ENCODE peak calls at places on chromosome 15, in eight cellular contexts. R, Y, M, T, N, D, Q and U are unnamed samples.

GRCh38 chr15:74432271-74432967 is 1.3 kb downstream of the SEMA7A start:
- DNase-seq in R (no peak), Q (no peak), T (no peak), D (no peak), M (no peak), N (peak; percentile 31), Y (no peak), U (no peak)

GRCh38 chr15:48644827-48645557 is 517 bp downstream of the FBN1 start:
- DNase-seq in R (peak; percentile 25), Q (no peak), N (peak; percentile 43), T (peak; percentile 49), Y (peak; percentile 90), D (no peak), M (peak; percentile 73), U (peak; percentile 67)

GRCh38 chr15:88791637-88792036 is 11.6 kb upstream of the ACAN start:
- DNase-seq in Y (no peak), D (no peak), T (no peak), M (no peak), Q (no peak), R (no peak), N (peak; percentile 56), U (peak; percentile 38)

GRCh38 chr15:36778516-36778915 is 199.1 kb downstream of the CDIN1 start:
- DNase-seq in M (no peak), R (no peak), Y (no peak), Q (no peak), D (no peak), T (peak; percentile 74), N (no peak), U (peak; percentile 54)

GRCh38 chr15:48052871-48053383 is 67.9 kb upstream of the SLC24A5 start:
- DNase-seq in Q (no peak), R (no peak), M (no peak), T (peak; percentile 19), D (no peak), Y (no peak), N (peak; percentile 44), U (peak; percentile 29)

GRCh38 chr15:27482344-27482743 is 511.4 kb downstream of the GABRG3 start:
- DNase-seq in M (no peak), N (no peak), R (no peak), Q (no peak), Y (no peak), D (no peak), T (no peak), U (no peak)

GRCh38 chr15:27844018-27844666 is 255.0 kb downstream of the OCA2 start:
- DNase-seq in Q (no peak), D (no peak), T (peak; percentile 69), N (peak; percentile 43), Y (no peak), M (no peak), R (no peak), U (peak; percentile 66)

GRCh38 chr15:69593981-69594966 is 141.7 kb downstream of the RPLP1 start:
- DNase-seq in N (peak; percentile 92), R (peak; percentile 93), D (no peak), M (no peak), Y (peak; percentile 88), Q (peak; percentile 98), T (peak; percentile 70), U (peak; percentile 87)

GRCh38 chr15:101828774-101829173 is 16.8 kb downstream of the OR4F15 start:
- DNase-seq in R (no peak), M (no peak), Y (no peak), T (no peak), Q (no peak), D (no peak), N (no peak), U (no peak)

GRCh38 chr15:65077981-65078352 is 1.4 kb downstream of the KBTBD13 start:
- DNase-seq in T (peak; percentile 65), D (peak; percentile 23), N (no peak), Y (peak; percentile 90), R (peak; percentile 66), M (peak; percentile 94), Q (no peak), U (no peak)

GRCh38 chr15:82950746-82951370 is 1.7 kb downstream of the HOMER2 start:
- DNase-seq in D (no peak), T (no peak), N (no peak), Y (no peak), R (no peak), M (no peak), Q (peak; percentile 11), U (no peak)

GRCh38 chr15:31235298-31236183 is 91.1 kb upstream of the KLF13 start:
- DNase-seq in T (peak; percentile 52), D (no peak), N (no peak), Y (no peak), Q (no peak), M (no peak), R (peak; percentile 49), U (peak; percentile 26)

GRCh38 chr15:31293655-31294054 is 33.0 kb upstream of the KLF13 start:
- DNase-seq in Q (peak; percentile 86), N (no peak), D (no peak), Y (no peak), R (no peak), T (no peak), M (no peak), U (no peak)

GRCh38 chr15:44298878-44299277 is 10.4 kb downstream of the GOLM2 start:
- DNase-seq in M (peak; percentile 75), Q (peak; percentile 10), Y (no peak), D (no peak), T (peak; percentile 3), R (no peak), N (peak; percentile 17), U (peak; percentile 47)

GRCh38 chr15:31080618-31081017 is 20.9 kb downstream of the TRPM1 start:
- DNase-seq in R (peak; percentile 39), M (peak; percentile 96), Y (peak; percentile 75), T (no peak), N (peak; percentile 68), D (peak; percentile 4), Q (no peak), U (no peak)

GRCh38 chr15:77599899-77600298 is 32.8 kb downstream of the LINGO1 start:
- DNase-seq in T (peak; percentile 18), R (peak; percentile 66), D (no peak), M (peak; percentile 75), N (peak; percentile 35), Q (peak; percentile 20), Y (no peak), U (peak; percentile 48)

GRCh38 chr15:41556657-41557056 is 2.4 kb upstream of the TYRO3 start:
- DNase-seq in Q (no peak), T (no peak), N (no peak), M (no peak), R (no peak), D (no peak), Y (no peak), U (no peak)

GRCh38 chr15:98916826-98917225 is 90.8 kb downstream of the PGPEP1L start:
- DNase-seq in D (no peak), Y (no peak), Q (no peak), M (no peak), R (no peak), N (no peak), T (no peak), U (no peak)

GRCh38 chr15:69976366-69976994 is 121.2 kb downstream of the TLE3 start:
- DNase-seq in M (peak; percentile 87), T (peak; percentile 38), D (peak; percentile 31), Q (peak; percentile 21), R (peak; percentile 54), N (peak; percentile 50), Y (no peak), U (peak; percentile 52)

GRCh38 chr15:80823995-80824394 is 44.8 kb downstream of the CEMIP start:
- DNase-seq in R (no peak), D (no peak), M (no peak), T (no peak), Y (no peak), N (no peak), Q (no peak), U (no peak)

GRCh38 chr15:78455749-78456148 is 17.7 kb downstream of the IREB2 start:
- DNase-seq in N (no peak), Q (no peak), M (no peak), D (no peak), Y (no peak), R (no peak), T (peak; percentile 48), U (peak; percentile 43)

GRCh38 chr15:36596915-36597314 is 17.5 kb downstream of the CDIN1 start:
- DNase-seq in D (no peak), T (no peak), M (no peak), R (no peak), N (no peak), Y (no peak), Q (no peak), U (no peak)